ENCODE peak calls at places on chromosomes 7 and 10, in six cellular contexts. One of them, this sample, is unnamed. For H3K4me1, the result is how much of the 10 kb centered on the place peaks cover.

GRCh38 chr10:122176232-122176865 is 94.7 kb upstream of the BTBD16 start:
- DNase-seq in endodermal cell: no peak
- DNase-seq in neuronal stem cell: no peak
- DNase-seq in A549: no peak
- DNase-seq in ovary: no peak
- DNase-seq in uterus: no peak
- DNase-seq in this sample: no peak

GRCh38 chr7:21819048-21819447 is 126.7 kb downstream of the CDCA7L start:
- DNase-seq in endodermal cell: no peak
- DNase-seq in ovary: no peak
- DNase-seq in neuronal stem cell: no peak
- DNase-seq in A549: no peak
- DNase-seq in uterus: no peak
- DNase-seq in this sample: no peak

GRCh38 chr10:42999385-43000020 is 77.4 kb upstream of the RET start:
- DNase-seq in A549: no peak
- DNase-seq in uterus: no peak
- DNase-seq in neuronal stem cell: no peak
- DNase-seq in ovary: no peak
- DNase-seq in endodermal cell: no peak
- DNase-seq in this sample: no peak

GRCh38 chr10:95187617-95188016 is 6.4 kb upstream of the ACSM6 start:
- DNase-seq in uterus: no peak
- DNase-seq in neuronal stem cell: no peak
- DNase-seq in ovary: no peak
- DNase-seq in endodermal cell: no peak
- DNase-seq in A549: no peak
- DNase-seq in this sample: no peak

GRCh38 chr10:17239276-17239660 is 11.2 kb downstream of the VIM start:
- DNase-seq in uterus: no peak
- DNase-seq in endodermal cell: no peak
- DNase-seq in neuronal stem cell: no peak
- DNase-seq in A549: no peak
- DNase-seq in ovary: no peak
- DNase-seq in this sample: no peak

GRCh38 chr7:105985821-105986220 is 22.8 kb downstream of the CDHR3 start:
- DNase-seq in A549: no peak
- DNase-seq in ovary: no peak
- DNase-seq in uterus: no peak
- DNase-seq in neuronal stem cell: no peak
- DNase-seq in endodermal cell: no peak
- DNase-seq in this sample: no peak

GRCh38 chr7:87474533-87475358 is 734 bp downstream of the ABCB4 start:
- DNase-seq in neuronal stem cell: no peak
- DNase-seq in A549: no peak
- DNase-seq in uterus: no peak
- DNase-seq in ovary: no peak
- DNase-seq in endodermal cell: no peak
- DNase-seq in this sample: no peak

GRCh38 chr7:50869108-50869716 is 86.5 kb upstream of the GRB10 start:
- DNase-seq in endodermal cell: no peak
- DNase-seq in A549: peak
- DNase-seq in ovary: no peak
- DNase-seq in uterus: no peak
- DNase-seq in neuronal stem cell: no peak
- DNase-seq in this sample: no peak

GRCh38 chr7:14691597-14692203 is 210.9 kb downstream of the DGKB start:
- DNase-seq in neuronal stem cell: peak
- DNase-seq in A549: peak
- DNase-seq in uterus: peak
- DNase-seq in endodermal cell: peak
- DNase-seq in ovary: peak
- DNase-seq in this sample: no peak

GRCh38 chr10:92239600-92240288 is 51.1 kb downstream of the CPEB3 start:
- DNase-seq in endodermal cell: peak
- DNase-seq in uterus: peak
- DNase-seq in neuronal stem cell: peak
- DNase-seq in ovary: peak
- DNase-seq in A549: no peak
- DNase-seq in this sample: no peak

GRCh38 chr10:37667736-37668135 is 189.7 kb downstream of the ZNF248 start:
- DNase-seq in endodermal cell: no peak
- DNase-seq in ovary: no peak
- DNase-seq in neuronal stem cell: no peak
- DNase-seq in uterus: no peak
- DNase-seq in A549: no peak
- DNase-seq in this sample: no peak

GRCh38 chr10:7718685-7719084 is 15.6 kb downstream of the ITIH2 start:
- DNase-seq in A549: no peak
- DNase-seq in neuronal stem cell: no peak
- DNase-seq in uterus: no peak
- DNase-seq in ovary: no peak
- DNase-seq in endodermal cell: no peak
- DNase-seq in this sample: no peak

GRCh38 chr7:102284891-102285540 is 1.7 kb upstream of the SH2B2 start:
- DNase-seq in A549: no peak
- DNase-seq in neuronal stem cell: no peak
- DNase-seq in uterus: peak
- DNase-seq in endodermal cell: no peak
- DNase-seq in ovary: peak
- DNase-seq in this sample: no peak

GRCh38 chr7:39317107-39317506 is 249.1 kb upstream of the YAE1 start:
- DNase-seq in A549: no peak
- DNase-seq in ovary: no peak
- DNase-seq in neuronal stem cell: no peak
- DNase-seq in endodermal cell: peak
- DNase-seq in uterus: no peak
- DNase-seq in this sample: no peak

GRCh38 chr10:74433595-74433956 is 282.6 kb downstream of the ADK start:
- DNase-seq in endodermal cell: no peak
- DNase-seq in ovary: no peak
- DNase-seq in uterus: no peak
- DNase-seq in A549: no peak
- DNase-seq in neuronal stem cell: no peak
- DNase-seq in this sample: no peak

GRCh38 chr7:82235710-82236109 is 207.9 kb downstream of the CACNA2D1 start:
- DNase-seq in endodermal cell: no peak
- DNase-seq in neuronal stem cell: no peak
- DNase-seq in uterus: no peak
- DNase-seq in A549: no peak
- DNase-seq in ovary: no peak
- DNase-seq in this sample: no peak

GRCh38 chr10:84683980-84684740 is 355.8 kb downstream of the CCSER2 start:
- DNase-seq in uterus: no peak
- DNase-seq in A549: no peak
- DNase-seq in ovary: no peak
- DNase-seq in neuronal stem cell: no peak
- DNase-seq in endodermal cell: no peak
- DNase-seq in this sample: no peak
- H3K27ac ChIP-seq in uterus: no peak
- H3K27ac ChIP-seq in A549: no peak
- H3K27ac ChIP-seq in ovary: no peak
- H3K27ac ChIP-seq in neuronal stem cell: no peak
- H3K27ac ChIP-seq in endodermal cell: no peak
- H3K27ac ChIP-seq in this sample: no peak

DNA sequence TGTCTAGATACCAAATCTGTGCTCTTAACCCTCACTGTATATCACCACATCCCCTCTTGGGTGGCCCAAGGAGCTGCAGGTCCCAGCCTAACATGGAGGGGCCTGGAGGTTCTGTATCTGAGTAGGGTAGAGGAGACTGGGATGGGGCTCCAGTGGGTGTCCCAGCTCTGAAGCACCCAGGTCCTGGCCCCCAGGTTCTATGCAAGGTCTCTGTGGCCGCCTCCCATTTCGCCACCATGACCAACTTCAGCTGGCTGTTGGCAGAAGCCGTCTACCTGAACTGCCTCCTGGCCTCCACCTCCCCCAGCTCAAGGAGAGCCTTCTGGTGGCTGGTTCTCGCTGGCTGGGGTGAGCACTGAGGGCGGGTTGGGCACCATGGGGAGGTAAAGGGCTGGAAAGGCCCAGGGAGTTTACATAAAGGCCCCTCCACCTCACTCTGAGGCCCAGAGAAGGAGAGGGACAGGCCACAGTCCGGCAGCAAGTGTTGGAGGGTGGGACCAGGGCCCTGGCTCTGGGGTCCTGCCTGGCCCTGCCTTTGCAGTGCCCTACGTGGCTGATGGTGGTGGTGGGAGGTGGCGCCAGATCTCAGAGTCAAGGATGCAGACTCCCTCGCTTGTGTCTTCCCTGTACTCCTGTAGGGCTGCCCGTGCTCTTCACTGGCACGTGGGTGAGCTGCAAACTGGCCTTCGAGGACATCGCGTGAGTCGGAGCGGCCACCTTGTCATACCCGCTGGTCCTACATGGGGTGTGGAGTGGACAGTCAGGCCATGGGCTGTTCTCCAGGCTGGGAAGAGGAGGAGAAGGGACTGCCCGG is 10.2 kb downstream of the GHRHR start:
- DNase-seq in ovary: no peak
- DNase-seq in uterus: no peak
- DNase-seq in endodermal cell: no peak
- DNase-seq in A549: no peak
- DNase-seq in neuronal stem cell: no peak
- DNase-seq in this sample: no peak
- H3K4me1 ChIP-seq in ovary: under half
- H3K4me1 ChIP-seq in uterus: under half
- H3K4me1 ChIP-seq in endodermal cell: under half
- H3K4me1 ChIP-seq in A549: under half
- H3K4me1 ChIP-seq in neuronal stem cell: under half
- H3K4me1 ChIP-seq in this sample: under half

GRCh38 chr7:129777993-129778769 is 166.7 kb downstream of the NRF1 start:
- DNase-seq in ovary: no peak
- DNase-seq in uterus: no peak
- DNase-seq in neuronal stem cell: peak
- DNase-seq in endodermal cell: peak
- DNase-seq in A549: no peak
- DNase-seq in this sample: no peak

GRCh38 chr7:129777195-129777844 is 165.8 kb downstream of the NRF1 start:
- DNase-seq in uterus: no peak
- DNase-seq in ovary: no peak
- DNase-seq in endodermal cell: peak
- DNase-seq in A549: no peak
- DNase-seq in neuronal stem cell: no peak
- DNase-seq in this sample: no peak

GRCh38 chr7:129780257-129781127 is 169.0 kb downstream of the NRF1 start:
- DNase-seq in A549: peak
- DNase-seq in neuronal stem cell: peak
- DNase-seq in uterus: no peak
- DNase-seq in ovary: no peak
- DNase-seq in endodermal cell: peak
- DNase-seq in this sample: no peak

GRCh38 chr7:129779602-129780256 is 168.2 kb downstream of the NRF1 start:
- DNase-seq in A549: no peak
- DNase-seq in uterus: no peak
- DNase-seq in neuronal stem cell: peak
- DNase-seq in ovary: peak
- DNase-seq in endodermal cell: no peak
- DNase-seq in this sample: no peak

DNA sequence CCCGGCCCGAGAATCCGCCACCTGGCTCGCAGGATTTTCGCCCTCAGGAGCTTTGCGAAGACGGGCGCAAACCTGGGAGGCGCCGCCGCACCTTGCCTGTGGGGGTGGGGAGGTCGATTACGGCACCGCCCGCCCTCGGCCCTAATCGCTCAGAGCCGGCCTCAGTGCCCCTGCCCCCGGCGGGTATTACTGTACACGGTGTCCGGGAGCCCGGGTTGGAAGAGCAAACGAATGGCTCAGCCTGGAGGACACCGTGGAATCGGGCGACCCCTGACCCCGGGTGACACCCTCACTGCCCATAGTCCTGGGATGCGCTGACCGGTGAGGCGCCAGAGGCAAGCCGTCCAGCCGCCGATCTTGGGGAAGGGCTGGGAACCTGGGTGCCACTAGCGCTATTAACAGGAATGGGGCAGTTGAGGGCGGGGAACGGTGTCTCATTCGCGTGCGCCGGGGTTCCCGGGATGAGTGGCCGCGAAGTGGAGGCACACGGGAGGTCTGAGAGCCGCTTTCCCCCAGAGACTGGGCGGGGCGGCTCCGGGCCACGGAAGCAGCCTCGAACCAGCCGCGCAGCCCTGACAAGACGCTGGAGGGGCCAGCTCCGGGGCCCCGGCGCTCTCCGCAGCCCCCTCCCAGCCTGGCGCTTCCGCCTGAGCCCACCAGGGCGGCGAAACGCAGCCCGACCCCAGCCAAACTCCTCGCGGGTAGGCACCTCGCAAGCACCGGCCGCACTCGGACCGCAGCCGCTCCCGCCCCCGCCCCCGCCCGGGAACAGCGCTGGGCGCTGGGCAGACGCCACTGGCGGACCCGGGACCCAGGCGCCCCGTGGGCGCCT is 167.5 kb downstream of the NRF1 start:
- DNase-seq in ovary: no peak
- DNase-seq in A549: no peak
- DNase-seq in endodermal cell: peak
- DNase-seq in uterus: no peak
- DNase-seq in neuronal stem cell: no peak
- DNase-seq in this sample: no peak
- H3K4me3 ChIP-seq in ovary: peak
- H3K4me3 ChIP-seq in A549: peak
- H3K4me3 ChIP-seq in endodermal cell: peak
- H3K4me3 ChIP-seq in uterus: no peak
- H3K4me3 ChIP-seq in neuronal stem cell: no peak
- H3K4me3 ChIP-seq in this sample: peak

GRCh38 chr7:128405345-128406146 is 4.2 kb downstream of the IMPDH1 start:
- DNase-seq in ovary: peak
- DNase-seq in uterus: no peak
- DNase-seq in neuronal stem cell: peak
- DNase-seq in endodermal cell: peak
- DNase-seq in A549: no peak
- DNase-seq in this sample: no peak

GRCh38 chr7:128406147-128406985 is 3.4 kb downstream of the IMPDH1 start:
- DNase-seq in A549: no peak
- DNase-seq in ovary: no peak
- DNase-seq in neuronal stem cell: no peak
- DNase-seq in uterus: peak
- DNase-seq in endodermal cell: peak
- DNase-seq in this sample: no peak

GRCh38 chr7:128404143-128404681 is 5.6 kb downstream of the IMPDH1 start:
- DNase-seq in ovary: no peak
- DNase-seq in neuronal stem cell: no peak
- DNase-seq in endodermal cell: no peak
- DNase-seq in uterus: no peak
- DNase-seq in A549: no peak
- DNase-seq in this sample: no peak

GRCh38 chr7:128403676-128404075 is 6.1 kb downstream of the IMPDH1 start:
- DNase-seq in ovary: no peak
- DNase-seq in uterus: no peak
- DNase-seq in endodermal cell: no peak
- DNase-seq in neuronal stem cell: no peak
- DNase-seq in A549: no peak
- DNase-seq in this sample: no peak

DNA sequence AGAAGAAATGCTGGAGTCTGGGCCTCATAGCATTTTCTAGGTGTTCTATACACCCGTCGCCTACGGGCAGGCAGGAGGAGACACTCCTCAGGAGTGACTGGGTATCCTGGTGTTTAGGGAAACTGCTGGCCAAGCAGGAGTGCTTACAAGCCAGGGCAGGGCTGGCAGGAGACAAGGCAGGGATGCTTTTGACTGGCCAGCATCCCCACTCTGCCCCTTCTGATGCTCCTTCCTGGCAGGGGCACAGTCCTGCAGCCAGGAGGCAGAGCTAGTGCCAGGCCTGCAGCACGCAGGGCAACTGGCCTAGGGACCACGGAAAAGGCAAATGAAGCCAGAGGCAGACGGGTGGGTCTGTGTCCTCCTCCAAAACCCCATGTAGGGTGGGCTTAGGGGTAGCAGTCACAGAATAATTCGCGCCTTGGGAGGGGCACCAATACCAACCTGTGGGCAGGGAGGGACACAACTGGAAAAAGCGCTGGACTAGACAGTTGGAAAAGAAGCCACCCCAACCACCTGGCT is 4.9 kb downstream of the IMPDH1 start:
- DNase-seq in neuronal stem cell: no peak
- DNase-seq in uterus: no peak
- DNase-seq in A549: no peak
- DNase-seq in ovary: peak
- DNase-seq in endodermal cell: no peak
- DNase-seq in this sample: no peak
- H3K27ac ChIP-seq in neuronal stem cell: no peak
- H3K27ac ChIP-seq in uterus: peak
- H3K27ac ChIP-seq in A549: peak
- H3K27ac ChIP-seq in ovary: peak
- H3K27ac ChIP-seq in endodermal cell: no peak
- H3K27ac ChIP-seq in this sample: no peak

This sample was measured in iPS DF 6.9.